ENCODE peak calls at places on chromosomes 13 and 19, in ten cellular contexts. K is heart left ventricle; G is CD4-positive, CD25-positive, alpha-beta regulatory T cell; E is heart right ventricle; X is IMR-90; L is aorta; Z is GM23338; H is ascending aorta; Q is psoas muscle; C is CD4-positive, alpha-beta memory T cell. F is an unnamed sample. For H3K4me1 and H3K27me3, the result is how much of the 10 kb centered on the place peaks cover.

GRCh38 chr19:41422955-41423354 is 4.2 kb downstream of the B3GNT8 start:
- DNase-seq in K (no peak), G (no peak), E (no peak), X (no peak), L (no peak), Z (no peak), H (no peak), Q (no peak), C (no peak), F (no peak)

GRCh38 chr13:20400774-20401173 is 124.9 kb downstream of the CRYL1 start:
- DNase-seq in K (no peak), G (no peak), E (no peak), X (peak), L (no peak), Z (no peak), H (peak), Q (no peak), C (no peak), F (peak)

GRCh38 chr13:95624020-95624419 is 20.5 kb downstream of the DZIP1 start:
- DNase-seq in K (no peak), G (peak), E (no peak), X (peak), L (no peak), Z (peak), H (no peak), Q (no peak), C (peak), F (no peak)

GRCh38 chr19:33704271-33704670 is 82.5 kb downstream of the CHST8 start:
- DNase-seq in K (no peak), G (no peak), E (no peak), X (no peak), L (peak), Z (no peak), H (no peak), Q (no peak), C (no peak), F (no peak)

GRCh38 chr13:50576156-50576555 is 267.3 kb downstream of the DLEU7 start:
- DNase-seq in K (no peak), G (no peak), E (no peak), X (no peak), L (no peak), Z (no peak), H (no peak), Q (no peak), C (no peak), F (no peak)

GRCh38 chr13:56907766-56908165 is 233.0 kb upstream of the PRR20A start:
- DNase-seq in K (no peak), G (no peak), E (no peak), X (no peak), L (no peak), Z (no peak), H (no peak), Q (no peak), C (no peak), F (peak)

GRCh38 chr13:113996081-113996911 is 22.4 kb upstream of the C13orf46 start:
- DNase-seq in K (no peak), G (no peak), E (no peak), X (no peak), L (peak), Z (no peak), H (no peak), Q (peak), C (no peak), F (no peak)

GRCh38 chr19:28066988-28067387 is 1146.0 kb downstream of the UQCRFS1 start:
- DNase-seq in K (no peak), G (no peak), E (no peak), X (no peak), L (no peak), Z (no peak), H (no peak), Q (no peak), C (no peak), F (no peak)

GRCh38 chr13:50670272-50670671 is 173.2 kb downstream of the DLEU7 start:
- DNase-seq in K (no peak), G (no peak), E (no peak), X (no peak), L (no peak), Z (no peak), H (no peak), Q (no peak), C (no peak), F (no peak)

GRCh38 chr13:71799320-71799719 is 67.7 kb downstream of the DACH1 start:
- DNase-seq in K (no peak), G (no peak), E (no peak), X (no peak), L (no peak), Z (no peak), H (no peak), Q (no peak), C (no peak), F (no peak)

GRCh38 chr19:3516675-3517207 is 10.6 kb downstream of the FZR1 start:
- DNase-seq in K (no peak), G (peak), E (no peak), X (no peak), L (no peak), Z (no peak), H (no peak), Q (no peak), C (peak), F (no peak)

GRCh38 chr19:54207908-54208783 is 7.5 kb downstream of the RPS9 start:
- DNase-seq in K (peak), G (no peak), E (peak), X (peak), L (peak), Z (no peak), H (peak), Q (no peak), C (peak), F (no peak)

GRCh38 chr19:54206030-54206830 is 5.6 kb downstream of the RPS9 start:
- DNase-seq in K (no peak), G (no peak), E (no peak), X (no peak), L (peak), Z (no peak), H (peak), Q (no peak), C (no peak), F (no peak)

GRCh38 chr19:54204767-54205468 is 4.3 kb downstream of the RPS9 start:
- DNase-seq in K (no peak), G (no peak), E (no peak), X (no peak), L (peak), Z (no peak), H (no peak), Q (no peak), C (no peak), F (no peak)

GRCh38 chr19:54208784-54209057 is 8.1 kb downstream of the RPS9 start:
- DNase-seq in K (no peak), G (no peak), E (no peak), X (no peak), L (peak), Z (peak), H (no peak), Q (no peak), C (no peak), F (no peak)

DNA sequence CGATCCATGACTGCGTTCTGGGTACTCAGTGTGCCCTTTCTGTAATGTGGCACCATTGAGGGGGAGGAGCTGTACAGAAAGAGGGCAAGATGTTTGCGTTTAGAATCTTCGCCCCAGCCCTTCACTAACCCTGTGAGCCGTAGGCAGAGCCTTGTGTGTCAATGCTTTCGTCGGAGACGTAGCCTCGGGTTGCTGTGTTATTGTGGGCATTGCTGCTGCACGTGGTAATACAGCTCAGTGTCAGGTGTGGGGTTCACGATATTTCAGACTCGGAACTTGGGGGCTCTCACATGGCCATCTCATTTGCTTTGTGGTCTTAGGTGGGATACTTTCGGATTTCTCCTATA is 6.1 kb downstream of the RPS9 start:
- DNase-seq in K (no peak), G (no peak), E (no peak), X (no peak), L (peak), Z (no peak), H (no peak), Q (no peak), C (no peak), F (no peak)
- H3K4me1 ChIP-seq in K (under half), G (half or more), E (half or more), X (under half), L (under half), Z (under half), H (under half), Q (half or more), C (half or more), F (under half)

GRCh38 chr19:49425922-49426592 is 869 bp downstream of the GFY start:
- DNase-seq in K (no peak), G (no peak), E (no peak), X (no peak), L (no peak), Z (peak), H (no peak), Q (no peak), C (no peak), F (no peak)
- H3K27me3 ChIP-seq in K (half or more), G (half or more), E (half or more), X (half or more), L (under half), Z (half or more), H (under half), Q (under half), C (half or more), F (half or more)

DNA sequence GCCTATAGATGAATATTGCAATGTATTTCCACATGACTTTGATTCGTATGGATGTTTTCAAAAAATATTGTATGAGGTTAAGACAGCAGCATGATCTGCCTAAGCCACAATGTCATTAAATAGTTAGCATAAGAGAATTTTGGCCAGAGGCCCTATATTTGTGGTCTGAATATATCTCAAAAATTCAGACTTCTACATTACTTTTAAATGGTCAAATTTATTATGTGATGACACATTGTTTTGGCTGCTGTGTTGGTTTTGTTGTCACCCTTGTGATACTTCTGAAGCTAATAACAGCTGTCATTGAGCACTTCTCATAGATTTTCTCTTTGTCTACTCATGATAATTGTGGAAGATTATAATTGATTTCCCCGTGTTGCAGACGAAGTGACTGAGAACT is 288.2 kb downstream of the MYO16 start:
- DNase-seq in K (no peak), G (no peak), E (no peak), X (peak), L (no peak), Z (no peak), H (no peak), Q (no peak), C (no peak), F (no peak)
- H3K27ac ChIP-seq in K (no peak), G (no peak), E (no peak), X (no peak), L (no peak), Z (no peak), H (peak), Q (no peak), C (no peak), F (no peak)

GRCh38 chr19:51140441-51140840 is 1.7 kb upstream of the SIGLEC7 start:
- DNase-seq in K (no peak), G (no peak), E (no peak), X (no peak), L (no peak), Z (peak), H (no peak), Q (no peak), C (no peak), F (no peak)

GRCh38 chr19:51141181-51141580 is 920 bp upstream of the SIGLEC7 start:
- DNase-seq in K (no peak), G (no peak), E (no peak), X (no peak), L (no peak), Z (no peak), H (no peak), Q (no peak), C (no peak), F (no peak)

GRCh38 chr19:51144482-51145045 is 2.5 kb downstream of the SIGLEC7 start:
- DNase-seq in K (no peak), G (no peak), E (no peak), X (no peak), L (peak), Z (no peak), H (no peak), Q (no peak), C (no peak), F (no peak)

GRCh38 chr19:51143486-51143885 is 1.4 kb downstream of the SIGLEC7 start:
- DNase-seq in K (no peak), G (no peak), E (no peak), X (no peak), L (no peak), Z (no peak), H (no peak), Q (no peak), C (no peak), F (no peak)

GRCh38 chr19:51142119-51142518 is at the start of gene SIGLEC7:
- DNase-seq in K (peak), G (no peak), E (peak), X (no peak), L (peak), Z (no peak), H (no peak), Q (peak), C (no peak), F (no peak)
- H3K4me1 ChIP-seq in K (under half), G (under half), E (half or more), X (under half), L (under half), Z (under half), H (under half), Q (under half), C (under half), F (under half)

GRCh38 chr13:35475131-35475959 is 1.1 kb downstream of the MAB21L1 start:
- DNase-seq in K (peak), G (peak), E (peak), X (peak), L (peak), Z (peak), H (no peak), Q (peak), C (no peak), F (no peak)
- H3K27me3 ChIP-seq in K (under half), G (under half), E (half or more), X (half or more), L (under half), Z (half or more), H (under half), Q (under half), C (under half), F (half or more)

GRCh38 chr19:49458567-49458903 is 5.5 kb downstream of the ALDH16A1 start:
- DNase-seq in K (no peak), G (no peak), E (no peak), X (no peak), L (no peak), Z (no peak), H (no peak), Q (no peak), C (no peak), F (no peak)

GRCh38 chr19:49461656-49462055 is 8.6 kb downstream of the ALDH16A1 start:
- DNase-seq in K (no peak), G (no peak), E (no peak), X (no peak), L (no peak), Z (peak), H (no peak), Q (no peak), C (no peak), F (no peak)

GRCh38 chr19:49462492-49462891 is 9.5 kb downstream of the ALDH16A1 start:
- DNase-seq in K (no peak), G (no peak), E (no peak), X (no peak), L (no peak), Z (no peak), H (no peak), Q (no peak), C (no peak), F (no peak)

GRCh38 chr19:49456351-49456750 is 3.3 kb downstream of the ALDH16A1 start:
- DNase-seq in K (no peak), G (no peak), E (no peak), X (no peak), L (no peak), Z (no peak), H (no peak), Q (no peak), C (no peak), F (no peak)

GRCh38 chr19:49459388-49459787 is 6.4 kb downstream of the ALDH16A1 start:
- DNase-seq in K (no peak), G (no peak), E (no peak), X (no peak), L (no peak), Z (no peak), H (no peak), Q (no peak), C (no peak), F (no peak)
- H3K27ac ChIP-seq in K (no peak), G (no peak), E (no peak), X (no peak), L (no peak), Z (no peak), H (no peak), Q (no peak), C (no peak), F (no peak)

F was measured in foreskin keratinocyte.